ENCODE peak calls at places on chromosomes 3 and 15, in seven cellular contexts. T is HEK293T; L is activated gamma-delta T cell treated with anti-CD3 and anti-CD28 coated beads, Interleukin-2, amount 50 U/mL, for 16 hours; R is activated naive CD4-positive, alpha-beta T cell treated with anti-CD3 and anti-CD28 coated beads for 36 hours; P is Daoy; D is NCI-H1694 treated with DMSO at 0.1 percent for 48 hours; H is activated CD4-positive, alpha-beta T cell treated with anti-CD3 and anti-CD28 coated beads, Interleukin-2, amount 50 U/mL, for 24 hours. U is an unnamed sample.

GRCh38 chr3:19213608-19214220 is 65.4 kb downstream of the KCNH8 start:
- DNase-seq in T (peak), L (no peak), R (no peak), P (no peak), D (no peak), H (no peak), U (no peak)

GRCh38 chr15:62394079-62394478 is 229.0 kb upstream of the C2CD4B start:
- DNase-seq in T (no peak), L (no peak), R (no peak), P (no peak), D (no peak), H (no peak), U (no peak)

GRCh38 chr3:46351646-46352045 is 2.3 kb upstream of the CCR2 start:
- DNase-seq in T (no peak), L (no peak), R (no peak), P (no peak), D (no peak), H (no peak), U (no peak)

GRCh38 chr3:16355864-16356263 is 90.9 kb downstream of the OXNAD1 start:
- DNase-seq in T (no peak), L (no peak), R (no peak), P (no peak), D (peak), H (no peak), U (no peak)

GRCh38 chr15:90154861-90155626 is 46.1 kb upstream of the SEMA4B start:
- DNase-seq in T (no peak), L (no peak), R (no peak), P (peak), D (no peak), H (no peak), U (no peak)

GRCh38 chr3:192887047-192887446 is 30.6 kb downstream of the MB21D2 start:
- DNase-seq in T (no peak), L (no peak), R (peak), P (peak), D (no peak), H (no peak), U (no peak)

GRCh38 chr3:131250466-131250865 is 131.1 kb upstream of the NUDT16 start:
- DNase-seq in T (no peak), L (no peak), R (no peak), P (peak), D (no peak), H (no peak), U (no peak)

GRCh38 chr3:122021811-122022401 is at the start of gene ILDR1:
- DNase-seq in T (no peak), L (no peak), R (peak), P (no peak), D (no peak), H (no peak), U (peak)

GRCh38 chr15:90000175-90000923 is 775 bp upstream of the ZNF710 start:
- DNase-seq in T (no peak), L (no peak), R (peak), P (peak), D (peak), H (no peak), U (peak)

GRCh38 chr3:11641683-11642407 is 1.9 kb downstream of the VGLL4 start:
- DNase-seq in T (peak), L (no peak), R (no peak), P (peak), D (no peak), H (no peak), U (peak)

GRCh38 chr3:127959873-127960272 is 44.8 kb downstream of the KBTBD12 start:
- DNase-seq in T (peak), L (no peak), R (peak), P (peak), D (peak), H (no peak), U (no peak)

GRCh38 chr3:139353920-139354556 is 10.2 kb downstream of the MRPS22 start:
- DNase-seq in T (peak), L (no peak), R (no peak), P (peak), D (peak), H (no peak), U (no peak)

GRCh38 chr3:149435936-149436885 is 38.3 kb upstream of the TM4SF4 start:
- DNase-seq in T (no peak), L (no peak), R (no peak), P (peak), D (no peak), H (no peak), U (peak)

GRCh38 chr15:36579792-36580431 is 486 bp downstream of the CDIN1 start:
- DNase-seq in T (no peak), L (peak), R (peak), P (peak), D (no peak), H (no peak), U (peak)

GRCh38 chr3:110965976-110966375 is 105.6 kb upstream of the NECTIN3 start:
- DNase-seq in T (no peak), L (no peak), R (no peak), P (no peak), D (no peak), H (no peak), U (no peak)

GRCh38 chr3:57164606-57165573 is at the start of gene IL17RD:
- DNase-seq in T (peak), L (no peak), R (peak), P (peak), D (no peak), H (no peak), U (peak)

GRCh38 chr3:32175607-32176197 is 62.8 kb upstream of the CMTM8 start:
- DNase-seq in T (peak), L (peak), R (peak), P (peak), D (no peak), H (no peak), U (peak)

GRCh38 chr3:186746008-186746407 is 28.8 kb downstream of the KNG1 start:
- DNase-seq in T (no peak), L (no peak), R (peak), P (peak), D (no peak), H (no peak), U (peak)

GRCh38 chr15:45648521-45649200 is 13.8 kb downstream of the SQOR start:
- DNase-seq in T (no peak), L (no peak), R (no peak), P (peak), D (no peak), H (no peak), U (no peak)

GRCh38 chr15:73321496-73322344 is 47.0 kb downstream of the HCN4 start:
- DNase-seq in T (no peak), L (no peak), R (no peak), P (no peak), D (peak), H (no peak), U (no peak)

GRCh38 chr15:66008920-66009572 is 139.8 kb downstream of the RAB11A start:
- DNase-seq in T (no peak), L (no peak), R (no peak), P (peak), D (no peak), H (no peak), U (no peak)

GRCh38 chr3:49424816-49425215 is 2.5 kb upstream of the AMT start:
- DNase-seq in T (no peak), L (no peak), R (no peak), P (no peak), D (no peak), H (no peak), U (no peak)

GRCh38 chr3:126373682-126374601 is 16.7 kb upstream of the KLF15 start:
- DNase-seq in T (no peak), L (no peak), R (no peak), P (no peak), D (no peak), H (no peak), U (no peak)

GRCh38 chr15:74612677-74613076 is 3.0 kb upstream of the CLK3 start:
- DNase-seq in T (no peak), L (no peak), R (no peak), P (no peak), D (no peak), H (no peak), U (no peak)

GRCh38 chr15:91384189-91384720 is 284.2 kb downstream of the SV2B start:
- DNase-seq in T (no peak), L (no peak), R (no peak), P (no peak), D (no peak), H (no peak), U (no peak)

GRCh38 chr15:89184367-89184766 is 37.0 kb downstream of the RLBP1 start:
- DNase-seq in T (no peak), L (no peak), R (no peak), P (no peak), D (no peak), H (no peak), U (no peak)

GRCh38 chr3:41301548-41301947 is 102.2 kb downstream of the CTNNB1 start:
- DNase-seq in T (no peak), L (no peak), R (no peak), P (no peak), D (no peak), H (no peak), U (no peak)

GRCh38 chr3:102299125-102299877 is 135.5 kb upstream of the ZPLD1 start:
- DNase-seq in T (no peak), L (no peak), R (peak), P (peak), D (no peak), H (no peak), U (peak)

GRCh38 chr3:142495103-142495502 is 47.3 kb upstream of the XRN1 start:
- DNase-seq in T (no peak), L (no peak), R (no peak), P (no peak), D (no peak), H (no peak), U (no peak)

GRCh38 chr3:99532246-99532645 is 106.1 kb upstream of the COL8A1 start:
- DNase-seq in T (peak), L (no peak), R (peak), P (peak), D (peak), H (no peak), U (peak)

GRCh38 chr3:112689989-112690388 is 49.0 kb upstream of the CCDC80 start:
- DNase-seq in T (no peak), L (no peak), R (no peak), P (no peak), D (no peak), H (no peak), U (no peak)

GRCh38 chr3:22209578-22209977 is 458.6 kb upstream of the ZNF385D start:
- DNase-seq in T (no peak), L (no peak), R (no peak), P (no peak), D (no peak), H (no peak), U (no peak)

GRCh38 chr3:55474213-55474632 is 12.9 kb downstream of the WNT5A start:
- DNase-seq in T (no peak), L (no peak), R (no peak), P (no peak), D (no peak), H (no peak), U (no peak)

GRCh38 chr3:3836845-3837244 is 37.6 kb downstream of the LRRN1 start:
- DNase-seq in T (no peak), L (no peak), R (no peak), P (no peak), D (no peak), H (no peak), U (no peak)

GRCh38 chr3:128195369-128195768 is 42.1 kb downstream of the EEFSEC start:
- DNase-seq in T (no peak), L (no peak), R (no peak), P (no peak), D (no peak), H (no peak), U (no peak)

GRCh38 chr3:38000965-38001455 is 10.4 kb downstream of the VILL start:
- DNase-seq in T (no peak), L (no peak), R (no peak), P (no peak), D (no peak), H (no peak), U (no peak)

GRCh38 chr15:27422997-27423396 is 452.0 kb downstream of the GABRG3 start:
- DNase-seq in T (no peak), L (no peak), R (no peak), P (no peak), D (no peak), H (no peak), U (no peak)

GRCh38 chr15:67383903-67384302 is 129.3 kb downstream of the IQCH start:
- DNase-seq in T (no peak), L (no peak), R (no peak), P (no peak), D (no peak), H (no peak), U (no peak)

GRCh38 chr15:40762919-40763800 is 708 bp upstream of the GCHFR start:
- DNase-seq in T (peak), L (no peak), R (peak), P (peak), D (no peak), H (no peak), U (peak)

GRCh38 chr3:33749546-33750215 is 31.6 kb upstream of the CLASP2 start:
- DNase-seq in T (no peak), L (no peak), R (no peak), P (no peak), D (no peak), H (no peak), U (no peak)

U was measured in activated CD8-positive, alpha-beta T cell treated with anti-CD3 and anti-CD28 coated beads for 36 hours.